ENCODE peak calls at places on chromosomes 3 and 15, in four cellular contexts. A is K562, B is GM12878, J is HepG2. U is an unnamed sample.

GRCh38 chr15:48086582-48086981 is 34.2 kb upstream of the SLC24A5 start:
- DNase-seq in A (no peak), B (no peak), J (no peak), U (no peak)

GRCh38 chr15:51736646-51737537 is 563 bp downstream of the LYSMD2 start:
- DNase-seq in A (peak; percentile 68), B (no peak), J (no peak), U (peak; percentile 44)

GRCh38 chr15:64149424-64150235 is 1.9 kb upstream of the SNX22 start:
- DNase-seq in A (peak; percentile 51), B (no peak), J (no peak), U (no peak)

GRCh38 chr15:52336530-52336929 is 40.9 kb upstream of the MYO5C start:
- DNase-seq in A (peak; percentile 13), B (no peak), J (no peak), U (no peak)

GRCh38 chr3:28242519-28242918 is 1.1 kb downstream of the CMC1 start:
- DNase-seq in A (no peak), B (no peak), J (no peak), U (no peak)

GRCh38 chr15:89442671-89443307 is 53.6 kb downstream of the RHCG start:
- DNase-seq in A (peak; percentile 73), B (no peak), J (peak; percentile 31), U (peak; percentile 86)

GRCh38 chr3:30437172-30437571 is 169.2 kb upstream of the TGFBR2 start:
- DNase-seq in A (no peak), B (no peak), J (no peak), U (peak; percentile 10)

GRCh38 chr15:70318594-70318993 is 220.9 kb upstream of the TLE3 start:
- DNase-seq in A (no peak), B (no peak), J (no peak), U (no peak)

GRCh38 chr3:11238057-11238456 is 34.1 kb upstream of the ATG7 start:
- DNase-seq in A (no peak), B (no peak), J (no peak), U (no peak)

GRCh38 chr15:51266548-51266947 is 71.8 kb downstream of the CYP19A1 start:
- DNase-seq in A (no peak), B (no peak), J (no peak), U (no peak)

GRCh38 chr3:10553586-10554235 is 48.3 kb upstream of the ATP2B2 start:
- DNase-seq in A (peak; percentile 23), B (no peak), J (no peak), U (no peak)

GRCh38 chr3:125067225-125067624 is 11.4 kb upstream of the HEG1 start:
- DNase-seq in A (no peak), B (no peak), J (no peak), U (no peak)

GRCh38 chr3:13628841-13629551 is 80.1 kb downstream of the FBLN2 start:
- DNase-seq in A (no peak), B (no peak), J (no peak), U (no peak)

GRCh38 chr15:78850926-78851600 is 21.6 kb upstream of the MORF4L1 start:
- DNase-seq in A (no peak), B (no peak), J (peak; percentile 62), U (no peak)

GRCh38 chr15:52291204-52291603 is 4.4 kb downstream of the MYO5C start:
- DNase-seq in A (no peak), B (peak; percentile 7), J (no peak), U (no peak)

GRCh38 chr3:177824190-177824786 is 627.0 kb upstream of the TBL1XR1 start:
- DNase-seq in A (no peak), B (no peak), J (peak; percentile 93), U (no peak)

GRCh38 chr15:58510715-58511465 is 79.1 kb downstream of the LIPC start:
- DNase-seq in A (no peak), B (no peak), J (no peak), U (no peak)

GRCh38 chr3:29291262-29291981 is 10.6 kb downstream of the RBMS3 start:
- DNase-seq in A (no peak), B (no peak), J (peak; percentile 37), U (no peak)
- TF ChIP-seq FOXK2 in A (no peak), B (no peak), J (no peak), U (no peak)

DNA sequence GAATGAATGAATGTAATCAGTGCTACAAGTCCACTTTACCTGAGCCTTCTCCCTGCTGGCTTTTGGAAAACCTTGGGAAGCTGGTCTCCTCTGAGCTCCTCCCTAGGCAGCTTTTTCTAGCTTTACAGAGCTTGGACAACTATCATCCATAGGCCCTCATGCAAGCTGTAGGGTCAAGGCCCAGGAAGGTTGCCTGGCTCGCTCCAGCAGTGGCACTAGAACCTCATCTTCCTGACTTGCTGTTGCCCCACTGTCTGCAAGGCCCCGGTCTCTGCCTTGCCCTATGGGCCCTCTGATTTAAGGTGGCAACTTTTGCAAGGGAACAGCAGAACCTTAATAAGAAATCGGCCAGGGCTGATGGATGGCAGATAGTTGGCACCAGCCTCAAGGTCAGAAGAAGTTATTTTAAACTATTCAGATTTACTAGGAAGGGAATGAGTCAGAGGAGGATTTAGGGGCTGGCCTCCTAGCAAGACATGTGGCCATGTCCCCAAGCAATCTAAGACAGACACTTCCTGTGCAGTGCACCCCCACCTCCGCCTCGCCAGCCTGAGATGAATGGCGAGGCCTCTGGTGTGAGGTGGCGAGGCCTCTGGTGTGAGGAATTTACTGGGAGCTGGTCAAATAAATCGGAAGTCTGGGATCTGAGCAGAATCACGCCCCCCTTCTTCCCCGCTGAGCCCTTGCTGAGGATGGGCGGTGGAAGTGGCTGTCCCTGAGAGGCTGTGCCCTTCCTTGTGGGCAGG is 180.8 kb downstream of the MEGF11 start:
- DNase-seq in A (no peak), B (no peak), J (no peak), U (no peak)
- TF ChIP-seq FOXM1 in A (no peak), B (no peak), J (no peak), U (no peak)

DNA sequence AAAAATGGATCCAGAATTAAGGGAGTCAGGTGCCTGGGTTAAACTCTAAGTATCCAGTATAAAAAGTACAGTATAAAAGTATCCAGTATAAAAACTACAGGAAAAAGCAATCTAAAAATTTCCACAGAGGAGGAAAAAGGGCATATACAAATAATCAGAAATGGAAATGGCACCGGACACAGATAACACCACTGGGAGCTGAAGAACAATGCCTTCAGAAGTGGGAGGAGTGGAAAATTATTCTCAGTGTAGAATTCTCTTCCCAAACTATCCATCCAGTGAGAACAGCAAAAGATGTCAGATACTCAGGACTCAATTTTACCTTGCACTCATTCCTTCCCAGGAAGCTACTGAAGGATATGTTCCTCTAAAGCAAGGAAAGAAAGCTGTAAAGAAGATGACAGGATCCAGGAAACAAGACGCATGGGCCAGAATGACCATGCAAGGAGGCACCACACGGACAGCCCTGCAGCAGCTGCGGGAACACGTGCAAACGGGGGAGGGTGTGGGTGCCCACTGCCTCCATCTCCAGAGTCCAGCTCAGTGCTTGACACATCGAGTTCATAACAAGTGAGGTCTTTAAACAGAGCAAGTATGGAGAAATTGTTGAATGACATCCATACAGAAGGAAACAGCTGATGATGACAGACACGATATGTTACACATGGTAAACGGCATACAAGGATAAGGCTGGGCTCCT is 68.5 kb downstream of the CHSY1 start:
- DNase-seq in A (no peak), B (no peak), J (no peak), U (no peak)
- TF ChIP-seq FOXK2 in A (no peak), B (no peak), J (no peak), U (no peak)

DNA sequence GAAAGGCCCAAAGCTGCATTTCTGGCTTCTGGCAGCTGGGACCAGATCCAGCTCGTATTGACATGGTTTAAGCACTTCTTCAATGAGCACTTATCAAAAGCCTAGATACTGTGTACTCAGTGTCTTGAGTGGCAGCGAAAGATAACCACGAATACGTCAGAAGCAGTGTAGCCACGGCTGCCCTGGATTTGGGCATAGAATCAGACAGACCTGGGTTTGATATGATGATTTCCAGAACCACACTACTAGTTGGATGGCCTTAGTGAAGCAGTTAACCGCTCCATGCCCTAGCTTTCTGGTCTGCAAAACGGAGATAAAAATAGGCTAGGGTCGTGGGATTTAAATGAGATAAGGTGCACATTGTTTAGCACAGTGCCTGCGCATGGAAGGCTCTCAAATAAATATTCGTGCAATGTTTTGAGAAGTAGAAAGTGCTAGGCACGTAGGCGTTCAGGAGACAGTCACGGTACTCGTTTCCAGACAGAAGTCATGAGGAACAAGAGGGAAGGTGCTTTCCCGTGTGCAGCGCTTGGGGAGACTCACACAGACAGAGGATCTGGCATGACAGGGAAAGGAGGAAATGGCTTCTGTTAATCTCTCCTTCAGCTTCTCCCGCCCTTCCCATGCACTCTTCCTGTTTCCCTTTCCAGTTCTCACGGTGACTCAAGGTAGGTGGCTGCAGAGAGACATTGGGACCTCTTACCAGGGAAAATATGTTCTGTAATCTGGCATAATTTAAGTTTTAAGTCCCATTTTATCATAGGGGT is 70.3 kb downstream of the CCNL1 start:
- DNase-seq in A (peak; percentile 59), B (peak; percentile 69), J (no peak), U (no peak)
- TF ChIP-seq FOXM1 in A (no peak), B (peak; percentile 50), J (no peak), U (no peak)

DNA sequence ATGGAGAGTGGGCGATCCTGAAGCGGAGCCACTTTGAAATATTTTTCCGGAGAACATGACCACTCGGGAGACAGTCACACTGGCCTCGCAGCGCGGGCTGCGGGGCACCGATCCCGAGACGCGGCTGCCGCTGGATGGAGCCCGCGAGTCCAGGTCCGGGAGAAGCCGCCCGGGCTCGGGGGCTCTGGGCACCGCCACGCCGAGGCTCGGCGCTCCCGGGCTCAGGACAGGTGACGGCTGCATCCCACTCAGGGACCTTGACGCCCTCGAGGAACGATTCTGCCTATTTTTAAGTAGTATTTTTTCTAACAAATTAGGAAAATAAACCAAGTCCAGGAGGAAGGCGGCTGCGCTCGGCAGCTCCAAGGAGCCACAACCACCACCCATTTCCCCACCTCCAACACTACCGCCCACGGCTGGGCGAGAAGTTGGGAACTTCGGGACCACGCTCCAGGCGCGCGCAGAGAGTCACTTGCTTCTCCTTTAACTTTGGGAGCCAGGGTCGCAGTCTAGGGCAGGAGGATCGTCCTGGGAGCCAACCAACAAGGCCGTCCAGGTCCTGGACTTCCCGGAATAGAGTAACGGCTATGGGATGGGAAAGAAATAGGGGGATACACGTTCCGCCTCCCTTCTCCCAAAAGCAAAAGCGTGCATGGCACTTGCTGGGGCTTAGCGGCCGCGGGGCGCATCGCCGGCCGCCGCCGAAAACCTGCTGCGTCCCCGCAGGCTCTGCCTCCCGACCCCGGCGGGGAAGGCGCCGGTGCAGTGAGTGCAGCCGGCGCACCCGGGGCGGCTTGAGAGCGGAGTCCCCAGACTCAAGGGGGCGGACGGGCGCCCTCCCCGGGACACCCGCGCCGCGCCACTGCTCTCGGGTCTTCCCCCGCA is 897 bp downstream of the MEGF11 start:
- DNase-seq in A (peak; percentile 76), B (no peak), J (peak; percentile 7), U (peak; percentile 87)
- TF ChIP-seq FOXK2 in A (no peak), B (no peak), J (no peak), U (no peak)

U was measured in HEK293T.